ENCODE peak calls at places on chromosome 14, in eight cellular contexts. O is tibial nerve, G is epithelial cell of esophagus, I is psoas muscle, L is BJ, M is GM06990, T is endothelial cell, F is heart right ventricle. E is an unnamed sample.

GRCh38 chr14:66388516-66388915 is 97.7 kb upstream of the CCDC196 start:
- DNase-seq in O (no peak), G (no peak), I (no peak), L (no peak), M (no peak), T (no peak), F (no peak), E (no peak)

GRCh38 chr14:49950275-49951250 is 57.7 kb downstream of the ARF6 start:
- DNase-seq in O (no peak), G (peak), I (no peak), L (no peak), M (no peak), T (no peak), F (no peak), E (no peak)

GRCh38 chr14:53338192-53338591 is 185.1 kb upstream of the DDHD1 start:
- DNase-seq in O (no peak), G (peak), I (no peak), L (no peak), M (no peak), T (no peak), F (no peak), E (no peak)

GRCh38 chr14:58866386-58866785 is 228.6 kb downstream of the DACT1 start:
- DNase-seq in O (no peak), G (no peak), I (no peak), L (no peak), M (no peak), T (no peak), F (no peak), E (no peak)

GRCh38 chr14:25833341-25834121 is 764.3 kb downstream of the NOVA1 start:
- DNase-seq in O (no peak), G (peak), I (no peak), L (no peak), M (no peak), T (peak), F (no peak), E (no peak)

GRCh38 chr14:73833530-73834257 is 17.9 kb upstream of the PTGR2 start:
- DNase-seq in O (no peak), G (peak), I (no peak), L (no peak), M (no peak), T (no peak), F (peak), E (no peak)

GRCh38 chr14:90582166-90582565 is 185.3 kb downstream of the CALM1 start:
- DNase-seq in O (no peak), G (no peak), I (no peak), L (no peak), M (no peak), T (no peak), F (no peak), E (no peak)

GRCh38 chr14:77123381-77124344 is 17.9 kb downstream of the ZDHHC22 start:
- DNase-seq in O (no peak), G (peak), I (peak), L (no peak), M (no peak), T (no peak), F (peak), E (no peak)

GRCh38 chr14:78340250-78340649 is 170.1 kb downstream of the NRXN3 start:
- DNase-seq in O (no peak), G (peak), I (no peak), L (no peak), M (no peak), T (no peak), F (no peak), E (no peak)

GRCh38 chr14:85058170-85058569 is 471.8 kb upstream of the FLRT2 start:
- DNase-seq in O (no peak), G (peak), I (no peak), L (no peak), M (no peak), T (no peak), F (no peak), E (no peak)

GRCh38 chr14:52352546-52352945 is 38.4 kb downstream of the PTGER2 start:
- DNase-seq in O (no peak), G (no peak), I (no peak), L (no peak), M (no peak), T (no peak), F (no peak), E (no peak)

GRCh38 chr14:56657604-56658003 is 78.0 kb downstream of the TMEM260 start:
- DNase-seq in O (no peak), G (no peak), I (no peak), L (no peak), M (no peak), T (no peak), F (no peak), E (no peak)

GRCh38 chr14:52808101-52808500 is 16.7 kb upstream of the GNPNAT1 start:
- DNase-seq in O (no peak), G (no peak), I (no peak), L (no peak), M (no peak), T (no peak), F (no peak), E (no peak)

GRCh38 chr14:85234626-85235025 is 295.3 kb upstream of the FLRT2 start:
- DNase-seq in O (no peak), G (peak), I (no peak), L (no peak), M (no peak), T (no peak), F (no peak), E (no peak)

GRCh38 chr14:61570188-61570960 is 124.9 kb upstream of the HIF1A start:
- DNase-seq in O (no peak), G (no peak), I (no peak), L (no peak), M (no peak), T (no peak), F (no peak), E (no peak)

GRCh38 chr14:76716285-76716684 is 45.0 kb upstream of the VASH1 start:
- DNase-seq in O (no peak), G (no peak), I (no peak), L (no peak), M (no peak), T (no peak), F (no peak), E (no peak)

GRCh38 chr14:100142073-100143040 is 17.1 kb downstream of the DEGS2 start:
- DNase-seq in O (no peak), G (no peak), I (no peak), L (no peak), M (no peak), T (peak), F (peak), E (no peak)
- TF ChIP-seq CTCF in O (no peak), G (no peak), I (no peak), L (no peak), M (no peak), T (no peak), F (no peak), E (no peak)

GRCh38 chr14:67453575-67454300 is 34.8 kb downstream of the TMEM229B start:
- DNase-seq in O (no peak), G (no peak), I (no peak), L (no peak), M (no peak), T (no peak), F (no peak), E (no peak)
- TF ChIP-seq CTCF in O (no peak), G (no peak), I (no peak), L (no peak), M (no peak), T (no peak), F (no peak), E (no peak)

GRCh38 chr14:24803933-24804494 is 170.0 kb upstream of the GZMB start:
- DNase-seq in O (no peak), G (no peak), I (no peak), L (no peak), M (no peak), T (no peak), F (no peak), E (no peak)

GRCh38 chr14:24809147-24809546 is 175.2 kb upstream of the GZMB start:
- DNase-seq in O (no peak), G (no peak), I (no peak), L (no peak), M (no peak), T (no peak), F (no peak), E (no peak)

GRCh38 chr14:24808412-24808811 is 174.4 kb upstream of the GZMB start:
- DNase-seq in O (no peak), G (no peak), I (no peak), L (no peak), M (no peak), T (no peak), F (no peak), E (no peak)

GRCh38 chr14:24804813-24805212 is 170.8 kb upstream of the GZMB start:
- DNase-seq in O (no peak), G (no peak), I (no peak), L (no peak), M (no peak), T (no peak), F (no peak), E (no peak)

GRCh38 chr14:24806061-24806678 is 172.2 kb upstream of the GZMB start:
- DNase-seq in O (peak), G (peak), I (peak), L (no peak), M (peak), T (peak), F (peak), E (peak)
- TF ChIP-seq CTCF in O (peak), G (peak), I (peak), L (peak), M (peak), T (peak), F (peak), E (peak)

GRCh38 chr14:105198588-105198987 is 17.5 kb upstream of the NUDT14 start:
- DNase-seq in O (no peak), G (no peak), I (no peak), L (no peak), M (no peak), T (no peak), F (no peak), E (no peak)
- TF ChIP-seq CTCF in O (no peak), G (no peak), I (no peak), L (peak), M (no peak), T (peak), F (no peak), E (no peak)

GRCh38 chr14:64796369-64796768 is 83.3 kb downstream of the SPTB start:
- DNase-seq in O (no peak), G (no peak), I (no peak), L (no peak), M (no peak), T (no peak), F (no peak), E (no peak)

GRCh38 chr14:64799555-64799954 is 80.2 kb downstream of the SPTB start:
- DNase-seq in O (no peak), G (no peak), I (no peak), L (no peak), M (no peak), T (no peak), F (no peak), E (no peak)

GRCh38 chr14:64801800-64802199 is 77.9 kb downstream of the SPTB start:
- DNase-seq in O (no peak), G (peak), I (no peak), L (no peak), M (no peak), T (peak), F (no peak), E (peak)

GRCh38 chr14:64801046-64801445 is 78.7 kb downstream of the SPTB start:
- DNase-seq in O (no peak), G (no peak), I (no peak), L (no peak), M (no peak), T (no peak), F (no peak), E (no peak)

DNA sequence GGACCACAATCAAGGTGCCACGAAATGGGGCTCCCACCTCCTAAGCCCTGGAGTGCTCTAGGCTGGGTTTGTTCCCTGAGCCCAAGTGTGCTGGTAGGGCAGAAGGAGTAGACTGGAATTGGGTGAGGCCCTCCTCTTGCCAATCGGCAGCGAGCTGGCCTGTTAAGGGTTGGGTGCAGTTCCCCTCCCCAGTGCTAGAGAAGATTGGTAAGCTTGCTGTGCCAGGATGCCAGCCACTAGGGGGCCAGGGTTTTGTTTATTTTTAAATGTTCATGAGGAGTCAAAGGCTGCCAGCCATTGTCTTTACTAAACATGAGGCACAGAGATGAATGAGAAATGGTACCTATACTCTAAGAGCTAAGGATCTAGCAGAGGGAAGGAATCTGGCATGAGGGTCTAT is 79.7 kb downstream of the SPTB start:
- DNase-seq in O (no peak), G (peak), I (no peak), L (no peak), M (no peak), T (peak), F (peak), E (no peak)
- TF ChIP-seq CTCF in O (no peak), G (peak), I (peak), L (peak), M (peak), T (peak), F (peak), E (no peak)

DNA sequence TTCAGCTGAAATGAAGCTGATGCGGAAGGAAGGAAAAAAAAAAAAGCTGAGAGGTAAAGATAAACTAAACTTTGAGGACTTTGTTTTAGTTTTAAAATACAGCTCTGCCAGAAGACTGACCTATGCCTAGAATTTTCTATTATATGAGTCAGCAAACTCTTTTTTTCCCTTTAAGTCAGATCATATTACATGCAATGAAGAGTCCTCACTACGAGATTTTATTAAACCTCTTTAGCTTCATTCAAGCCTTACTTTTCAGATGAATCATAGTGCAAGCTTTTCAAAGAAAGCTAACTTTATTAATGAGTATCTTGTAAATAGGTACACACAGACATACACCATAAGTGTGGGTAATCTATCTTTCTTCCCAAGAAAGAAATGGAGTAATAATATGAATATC is 57.8 kb upstream of the FSCB start:
- DNase-seq in O (no peak), G (no peak), I (no peak), L (no peak), M (no peak), T (no peak), F (no peak), E (no peak)
- TF ChIP-seq CTCF in O (no peak), G (no peak), I (no peak), L (no peak), M (no peak), T (no peak), F (no peak), E (no peak)

GRCh38 chr14:39431416-39432178 is 636 bp downstream of the FBXO33 start:
- DNase-seq in O (no peak), G (peak), I (peak), L (no peak), M (peak), T (peak), F (peak), E (peak)

GRCh38 chr14:39432179-39432618 is at the start of gene FBXO33:
- DNase-seq in O (peak), G (peak), I (peak), L (peak), M (peak), T (peak), F (peak), E (peak)

GRCh38 chr14:39433452-39433813 is 1.2 kb upstream of the FBXO33 start:
- DNase-seq in O (no peak), G (no peak), I (no peak), L (no peak), M (no peak), T (no peak), F (no peak), E (no peak)

GRCh38 chr14:39434401-39434800 is 2.2 kb upstream of the FBXO33 start:
- DNase-seq in O (no peak), G (peak), I (no peak), L (no peak), M (no peak), T (no peak), F (no peak), E (no peak)

GRCh38 chr14:39432619-39433451 is 602 bp upstream of the FBXO33 start:
- DNase-seq in O (peak), G (peak), I (peak), L (peak), M (peak), T (peak), F (peak), E (peak)
- TF ChIP-seq CTCF in O (peak), G (peak), I (peak), L (peak), M (peak), T (no peak), F (peak), E (peak)